ENCODE peak calls at places on chromosomes 16 and 17, in four cellular contexts. Q, W, S and H are unnamed samples.

GRCh38 chr16:22120440-22120839 is 28.1 kb downstream of the VWA3A start:
- DNase-seq in Q (no peak), W (no peak), S (no peak), H (no peak)

GRCh38 chr16:11405331-11406176 is 60.3 kb downstream of the RMI2 start:
- DNase-seq in Q (no peak), W (no peak), S (no peak), H (no peak)

GRCh38 chr17:382644-383533 is 30.3 kb upstream of the RPH3AL start:
- DNase-seq in Q (no peak), W (no peak), S (no peak), H (no peak)

GRCh38 chr16:14564881-14565687 is 65.0 kb downstream of the PARN start:
- DNase-seq in Q (no peak), W (no peak), S (no peak), H (no peak)

GRCh38 chr17:35116845-35117244 is 2.8 kb downstream of the RAD51D start:
- DNase-seq in Q (no peak), W (no peak), S (no peak), H (no peak)

GRCh38 chr16:82091225-82091624 is 56.2 kb downstream of the HSD17B2 start:
- DNase-seq in Q (no peak), W (no peak), S (no peak), H (no peak)

GRCh38 chr16:86398622-86399021 is 111.7 kb upstream of the FOXF1 start:
- DNase-seq in Q (no peak), W (no peak), S (no peak), H (no peak)

GRCh38 chr16:71723537-71724319 is 773 bp downstream of the PHLPP2 start:
- DNase-seq in Q (peak), W (peak), S (peak), H (peak)

GRCh38 chr17:38867179-38867994 is 2.5 kb upstream of the LASP1 start:
- DNase-seq in Q (peak), W (no peak), S (peak), H (no peak)

GRCh38 chr17:63881935-63882601 is at the start of gene GH2:
- DNase-seq in Q (no peak), W (no peak), S (peak), H (peak)

GRCh38 chr17:2086306-2086705 is 31.4 kb downstream of the HIC1 start:
- DNase-seq in Q (no peak), W (no peak), S (no peak), H (no peak)

GRCh38 chr17:80637286-80637703 is 92.7 kb downstream of the RPTOR start:
- DNase-seq in Q (no peak), W (no peak), S (no peak), H (no peak)

GRCh38 chr17:44424828-44425463 is 35.5 kb upstream of the ITGA2B start:
- DNase-seq in Q (no peak), W (no peak), S (no peak), H (no peak)

GRCh38 chr16:55284718-55285099 is 39.3 kb upstream of the IRX6 start:
- DNase-seq in Q (no peak), W (no peak), S (no peak), H (no peak)

GRCh38 chr17:45246861-45247428 is 14.9 kb downstream of the SPATA32 start:
- DNase-seq in Q (no peak), W (no peak), S (peak), H (no peak)

GRCh38 chr17:20266806-20267458 is 200.4 kb downstream of the LGALS9B start:
- DNase-seq in Q (no peak), W (no peak), S (no peak), H (no peak)

GRCh38 chr17:74532115-74532514 is 840 bp upstream of the CD300LB start:
- DNase-seq in Q (peak), W (peak), S (peak), H (no peak)

GRCh38 chr17:7873051-7873450 is 15.2 kb downstream of the CYB5D1 start:
- DNase-seq in Q (no peak), W (no peak), S (no peak), H (no peak)

GRCh38 chr17:82020874-82021727 is 1.6 kb downstream of the CENPX start:
- DNase-seq in Q (peak), W (no peak), S (peak), H (no peak)

GRCh38 chr17:78957076-78957475 is 22.6 kb downstream of the LGALS3BP start:
- DNase-seq in Q (no peak), W (no peak), S (no peak), H (no peak)

GRCh38 chr16:23523321-23523720 is 13.0 kb upstream of the GGA2 start:
- DNase-seq in Q (no peak), W (no peak), S (no peak), H (no peak)

GRCh38 chr16:24700549-24701392 is 28.7 kb upstream of the TNRC6A start:
- DNase-seq in Q (peak), W (no peak), S (peak), H (peak)

GRCh38 chr16:4306439-4307214 is 9.2 kb upstream of the GLIS2 start:
- DNase-seq in Q (no peak), W (no peak), S (no peak), H (no peak)

GRCh38 chr17:32936894-32937500 is 9.0 kb downstream of the TMEM98 start:
- DNase-seq in Q (peak), W (peak), S (peak), H (peak)

GRCh38 chr17:35666967-35667552 is 64.4 kb upstream of the RASL10B start:
- DNase-seq in Q (no peak), W (no peak), S (no peak), H (no peak)

GRCh38 chr17:33871720-33872535 is 383.2 kb upstream of the CCL2 start:
- DNase-seq in Q (no peak), W (no peak), S (no peak), H (no peak)

GRCh38 chr16:29818082-29818481 is 2.1 kb downstream of the PAGR1 start:
- DNase-seq in Q (no peak), W (no peak), S (no peak), H (no peak)

GRCh38 chr16:58665200-58665599 is 19.4 kb downstream of the SLC38A7 start:
- DNase-seq in Q (no peak), W (no peak), S (no peak), H (no peak)

GRCh38 chr17:56831364-56832095 is 2.2 kb downstream of the C17orf67 start:
- DNase-seq in Q (no peak), W (no peak), S (no peak), H (no peak)

GRCh38 chr16:72464597-72465368 is 292.8 kb upstream of the PMFBP1 start:
- DNase-seq in Q (no peak), W (no peak), S (no peak), H (no peak)

GRCh38 chr17:67492251-67492740 is 115.2 kb downstream of the PITPNC1 start:
- DNase-seq in Q (no peak), W (no peak), S (no peak), H (no peak)

GRCh38 chr17:59757043-59757824 is 49.8 kb downstream of the VMP1 start:
- DNase-seq in Q (no peak), W (no peak), S (no peak), H (no peak)

GRCh38 chr17:82399030-82399429 is 19.1 kb upstream of the HEXD start:
- DNase-seq in Q (no peak), W (no peak), S (no peak), H (no peak)

GRCh38 chr17:17870292-17870691 is 33.5 kb upstream of the SREBF1 start:
- DNase-seq in Q (no peak), W (no peak), S (no peak), H (no peak)

GRCh38 chr17:29195465-29196081 is 15.4 kb upstream of the MYO18A start:
- DNase-seq in Q (no peak), W (no peak), S (no peak), H (no peak)

GRCh38 chr16:10950393-10950792 is 6.0 kb downstream of the CLEC16A start:
- DNase-seq in Q (no peak), W (no peak), S (no peak), H (no peak)

GRCh38 chr16:23082161-23082788 is 67.0 kb downstream of the USP31 start:
- DNase-seq in Q (no peak), W (no peak), S (no peak), H (no peak)

GRCh38 chr16:73014768-73015167 is 33.2 kb downstream of the ZFHX3 start:
- DNase-seq in Q (no peak), W (no peak), S (no peak), H (no peak)

GRCh38 chr17:36937001-36937960 is at the start of gene LHX1:
- DNase-seq in Q (no peak), W (no peak), S (no peak), H (no peak)

GRCh38 chr16:68360971-68361370 is 50.2 kb downstream of the PRMT7 start:
- DNase-seq in Q (no peak), W (no peak), S (no peak), H (no peak)

GRCh38 chr16:49492090-49492801 is 118.6 kb downstream of the C16orf78 start:
- DNase-seq in Q (peak), W (peak), S (peak), H (no peak)
- TF ChIP-seq CTCF in Q (peak), W (peak), S (peak), H (peak)

GRCh38 chr16:31868164-31868563 is 5.4 kb upstream of the ZNF267 start:
- DNase-seq in Q (no peak), W (no peak), S (no peak), H (no peak)
- TF ChIP-seq CTCF in Q (no peak), W (no peak), S (no peak), H (no peak)

GRCh38 chr16:65704866-65705265 is 583.0 kb upstream of the CDH11 start:
- DNase-seq in Q (no peak), W (no peak), S (no peak), H (no peak)
- TF ChIP-seq CTCF in Q (no peak), W (no peak), S (no peak), H (no peak)

GRCh38 chr16:90083139-90083538 is 6.0 kb upstream of the PRDM7 start:
- DNase-seq in Q (no peak), W (no peak), S (no peak), H (no peak)

GRCh38 chr16:90077240-90077756 is at the start of gene PRDM7:
- DNase-seq in Q (peak), W (peak), S (peak), H (peak)

GRCh38 chr16:90081606-90081970 is 4.5 kb upstream of the PRDM7 start:
- DNase-seq in Q (no peak), W (no peak), S (no peak), H (no peak)

GRCh38 chr16:90078594-90078895 is 1.4 kb upstream of the PRDM7 start:
- DNase-seq in Q (no peak), W (no peak), S (no peak), H (no peak)

DNA sequence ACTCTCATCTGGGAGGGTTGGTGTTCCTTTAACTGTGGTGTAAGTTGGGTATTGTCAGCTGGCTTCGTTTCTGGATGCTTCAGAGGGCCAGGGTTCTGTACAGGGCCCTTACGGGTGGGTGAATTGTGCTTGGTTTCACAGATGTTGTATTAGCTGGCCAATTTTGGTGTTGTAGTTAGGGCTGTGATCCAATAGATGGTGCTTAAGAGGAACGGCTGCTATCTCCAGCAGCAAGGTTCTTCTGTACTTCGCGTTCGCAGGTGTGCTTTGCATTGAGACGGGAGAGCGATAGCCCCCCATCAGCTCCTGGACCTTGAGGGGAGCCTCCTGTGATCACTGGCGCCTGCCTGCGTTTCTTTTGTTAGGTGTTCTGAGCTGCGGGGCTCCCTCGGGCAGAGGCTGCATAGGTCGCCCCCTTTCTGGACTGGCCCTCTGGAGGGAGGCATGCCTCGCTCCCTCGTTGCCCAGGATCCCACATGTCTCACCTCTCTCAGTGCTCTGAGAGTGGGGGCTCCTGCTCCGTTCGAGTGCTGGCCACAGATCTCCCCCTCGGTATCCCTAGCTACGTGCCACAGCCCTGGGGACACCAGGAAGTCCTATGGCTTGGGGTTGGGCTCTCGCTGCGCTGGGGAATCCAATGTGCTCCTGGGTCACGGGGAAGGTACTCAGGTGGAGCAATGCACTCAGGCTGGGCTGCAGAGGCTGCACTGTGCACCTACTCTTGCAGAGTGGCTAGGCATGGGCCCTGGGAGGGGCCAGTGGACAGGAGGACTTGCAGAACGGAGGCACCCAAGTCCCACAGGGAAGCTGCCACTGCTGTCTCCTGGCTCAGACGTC is 844 bp upstream of the PRDM7 start:
- DNase-seq in Q (no peak), W (no peak), S (peak), H (no peak)
- TF ChIP-seq CTCF in Q (no peak), W (no peak), S (no peak), H (no peak)

GRCh38 chr16:74825016-74825415 is 50.4 kb upstream of the FA2H start:
- DNase-seq in Q (no peak), W (no peak), S (no peak), H (no peak)
- TF ChIP-seq CTCF in Q (no peak), W (no peak), S (no peak), H (no peak)

GRCh38 chr17:76074390-76075363 is at the start of gene GALR2:
- DNase-seq in Q (no peak), W (no peak), S (no peak), H (no peak)

GRCh38 chr17:76076765-76077581 is 2.0 kb upstream of the ZACN start:
- DNase-seq in Q (peak), W (no peak), S (no peak), H (no peak)

GRCh38 chr17:76076100-76076764 is 1.7 kb downstream of the GALR2 start:
- DNase-seq in Q (peak), W (no peak), S (no peak), H (no peak)

GRCh38 chr17:76077582-76078110 is 1.3 kb upstream of the ZACN start:
- DNase-seq in Q (no peak), W (no peak), S (no peak), H (no peak)

DNA sequence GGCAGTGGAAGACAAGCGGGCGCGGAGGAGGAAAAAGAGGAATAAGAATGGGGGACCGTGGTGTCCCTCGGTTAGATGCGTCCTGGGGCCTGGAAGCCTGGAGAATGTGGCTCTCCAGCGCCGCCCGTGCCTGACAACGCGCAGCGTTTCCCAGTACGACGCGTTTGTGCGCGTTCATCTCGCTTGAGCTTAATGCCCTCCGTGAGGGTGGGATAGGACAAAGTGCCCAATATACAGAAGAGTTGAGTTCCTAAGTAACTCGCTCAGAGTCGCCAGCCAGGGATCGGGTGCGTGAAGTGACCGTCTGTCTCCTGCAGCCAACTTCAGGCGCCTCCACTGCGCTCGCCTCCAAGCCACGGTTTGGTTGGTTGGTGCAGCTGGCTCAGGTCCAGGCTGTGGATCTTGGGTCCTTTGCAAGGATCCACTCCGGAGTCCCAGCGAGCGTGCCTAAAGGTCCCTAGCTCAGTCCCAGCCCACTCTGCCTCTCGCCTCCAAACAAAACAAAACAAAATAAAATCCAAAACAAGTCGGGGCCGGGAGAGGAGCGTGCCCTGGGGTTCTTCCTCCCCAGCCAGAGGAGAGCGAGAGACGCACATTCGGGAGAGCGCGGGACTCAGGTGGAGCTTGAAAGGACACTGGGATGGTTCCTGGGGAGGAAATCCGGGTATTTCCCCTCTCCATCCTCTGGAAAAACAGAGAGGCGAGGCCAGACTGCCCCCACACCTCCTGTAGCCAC is 951 bp downstream of the GALR2 start:
- DNase-seq in Q (no peak), W (no peak), S (no peak), H (no peak)
- TF ChIP-seq CTCF in Q (no peak), W (no peak), S (no peak), H (no peak)

GRCh38 chr16:813916-814412 is 13.4 kb upstream of the GNG13 start:
- DNase-seq in Q (no peak), W (no peak), S (no peak), H (no peak)
- TF ChIP-seq CTCF in Q (no peak), W (peak), S (no peak), H (no peak)

GRCh38 chr16:733382-734207 is 6.7 kb downstream of the HAGHL start:
- DNase-seq in Q (peak), W (no peak), S (peak), H (no peak)
- TF ChIP-seq CTCF in Q (no peak), W (no peak), S (no peak), H (no peak)